ENCODE peak calls at places on chromosome 6, in seven cellular contexts. One of them, this sample, is unnamed.

GRCh38 chr6:120384671-120385070 is 949.6 kb downstream of the TBC1D32 start:
- DNase-seq in T1000: no peak
- DNase-seq in GM12892: no peak
- DNase-seq in T follicular helper cell: no peak
- DNase-seq in T47D: no peak
- DNase-seq in activated gamma-delta T cell treated with Interleukin-2 at 50 U/mL for 16 hours: no peak
- DNase-seq in SK-N-DZ: no peak
- DNase-seq in this sample: no peak

GRCh38 chr6:13354331-13355042 is 26.1 kb upstream of the TBC1D7 start:
- DNase-seq in T1000: no peak
- DNase-seq in GM12892: no peak
- DNase-seq in T follicular helper cell: no peak
- DNase-seq in T47D: no peak
- DNase-seq in activated gamma-delta T cell treated with Interleukin-2 at 50 U/mL for 16 hours: no peak
- DNase-seq in SK-N-DZ: no peak
- DNase-seq in this sample: no peak

GRCh38 chr6:35496851-35497570 is at the start of gene TEAD3:
- DNase-seq in T1000: peak; percentile 63
- DNase-seq in GM12892: peak; percentile 91
- DNase-seq in T follicular helper cell: peak; percentile 14
- DNase-seq in T47D: peak; percentile 90
- DNase-seq in activated gamma-delta T cell treated with Interleukin-2 at 50 U/mL for 16 hours: peak; percentile 21
- DNase-seq in SK-N-DZ: peak; percentile 62
- DNase-seq in this sample: peak; percentile 94

GRCh38 chr6:30682181-30683117 is 4.0 kb downstream of the PPP1R18 start:
- DNase-seq in T1000: peak; percentile 58
- DNase-seq in GM12892: peak; percentile 87
- DNase-seq in T follicular helper cell: peak; percentile 77
- DNase-seq in T47D: no peak
- DNase-seq in activated gamma-delta T cell treated with Interleukin-2 at 50 U/mL for 16 hours: peak; percentile 93
- DNase-seq in SK-N-DZ: no peak
- DNase-seq in this sample: peak; percentile 61

GRCh38 chr6:49637333-49637698 is 677 bp upstream of the RHAG start:
- DNase-seq in T1000: no peak
- DNase-seq in GM12892: no peak
- DNase-seq in T follicular helper cell: no peak
- DNase-seq in T47D: no peak
- DNase-seq in activated gamma-delta T cell treated with Interleukin-2 at 50 U/mL for 16 hours: no peak
- DNase-seq in SK-N-DZ: no peak
- DNase-seq in this sample: no peak

GRCh38 chr6:94953867-94954631 is 623.3 kb upstream of the MANEA start:
- DNase-seq in T1000: no peak
- DNase-seq in GM12892: no peak
- DNase-seq in T follicular helper cell: no peak
- DNase-seq in T47D: no peak
- DNase-seq in activated gamma-delta T cell treated with Interleukin-2 at 50 U/mL for 16 hours: no peak
- DNase-seq in SK-N-DZ: no peak
- DNase-seq in this sample: no peak

GRCh38 chr6:66134021-66134420 is 427.0 kb upstream of the EYS start:
- DNase-seq in T1000: no peak
- DNase-seq in GM12892: no peak
- DNase-seq in T follicular helper cell: no peak
- DNase-seq in T47D: no peak
- DNase-seq in activated gamma-delta T cell treated with Interleukin-2 at 50 U/mL for 16 hours: no peak
- DNase-seq in SK-N-DZ: no peak
- DNase-seq in this sample: no peak

GRCh38 chr6:46677314-46677654 is 10.4 kb upstream of the TDRD6 start:
- DNase-seq in T1000: no peak
- DNase-seq in GM12892: no peak
- DNase-seq in T follicular helper cell: no peak
- DNase-seq in T47D: no peak
- DNase-seq in activated gamma-delta T cell treated with Interleukin-2 at 50 U/mL for 16 hours: no peak
- DNase-seq in SK-N-DZ: no peak
- DNase-seq in this sample: no peak

GRCh38 chr6:161836643-161837448 is 563.0 kb upstream of the AGPAT4 start:
- DNase-seq in T1000: no peak
- DNase-seq in GM12892: no peak
- DNase-seq in T follicular helper cell: no peak
- DNase-seq in T47D: peak; percentile 29
- DNase-seq in activated gamma-delta T cell treated with Interleukin-2 at 50 U/mL for 16 hours: no peak
- DNase-seq in SK-N-DZ: no peak
- DNase-seq in this sample: no peak

GRCh38 chr6:109503327-109504224 is 20.6 kb upstream of the ZBTB24 start:
- DNase-seq in T1000: no peak
- DNase-seq in GM12892: no peak
- DNase-seq in T follicular helper cell: no peak
- DNase-seq in T47D: no peak
- DNase-seq in activated gamma-delta T cell treated with Interleukin-2 at 50 U/mL for 16 hours: no peak
- DNase-seq in SK-N-DZ: no peak
- DNase-seq in this sample: no peak

GRCh38 chr6:121597654-121598053 is 162.2 kb downstream of the GJA1 start:
- DNase-seq in T1000: no peak
- DNase-seq in GM12892: no peak
- DNase-seq in T follicular helper cell: no peak
- DNase-seq in T47D: no peak
- DNase-seq in activated gamma-delta T cell treated with Interleukin-2 at 50 U/mL for 16 hours: no peak
- DNase-seq in SK-N-DZ: no peak
- DNase-seq in this sample: no peak

GRCh38 chr6:50110557-50110956 is 60.8 kb upstream of the DEFB112 start:
- DNase-seq in T1000: no peak
- DNase-seq in GM12892: no peak
- DNase-seq in T follicular helper cell: no peak
- DNase-seq in T47D: no peak
- DNase-seq in activated gamma-delta T cell treated with Interleukin-2 at 50 U/mL for 16 hours: no peak
- DNase-seq in SK-N-DZ: no peak
- DNase-seq in this sample: no peak

GRCh38 chr6:2909718-2910117 is 6.6 kb upstream of the SERPINB9 start:
- DNase-seq in T1000: no peak
- DNase-seq in GM12892: no peak
- DNase-seq in T follicular helper cell: no peak
- DNase-seq in T47D: no peak
- DNase-seq in activated gamma-delta T cell treated with Interleukin-2 at 50 U/mL for 16 hours: no peak
- DNase-seq in SK-N-DZ: no peak
- DNase-seq in this sample: no peak

GRCh38 chr6:165807249-165807951 is 144.4 kb upstream of the PDE10A start:
- DNase-seq in T1000: no peak
- DNase-seq in GM12892: no peak
- DNase-seq in T follicular helper cell: no peak
- DNase-seq in T47D: no peak
- DNase-seq in activated gamma-delta T cell treated with Interleukin-2 at 50 U/mL for 16 hours: no peak
- DNase-seq in SK-N-DZ: no peak
- DNase-seq in this sample: no peak

GRCh38 chr6:97322226-97322625 is 39.2 kb upstream of the MMS22L start:
- DNase-seq in T1000: no peak
- DNase-seq in GM12892: no peak
- DNase-seq in T follicular helper cell: no peak
- DNase-seq in T47D: no peak
- DNase-seq in activated gamma-delta T cell treated with Interleukin-2 at 50 U/mL for 16 hours: no peak
- DNase-seq in SK-N-DZ: no peak
- DNase-seq in this sample: no peak

GRCh38 chr6:31794866-31795615 is 511 bp downstream of the VARS1 start:
- DNase-seq in T1000: peak; percentile 55
- DNase-seq in GM12892: peak; percentile 57
- DNase-seq in T follicular helper cell: no peak
- DNase-seq in T47D: no peak
- DNase-seq in activated gamma-delta T cell treated with Interleukin-2 at 50 U/mL for 16 hours: no peak
- DNase-seq in SK-N-DZ: no peak
- DNase-seq in this sample: no peak

GRCh38 chr6:21426841-21427490 is 166.6 kb upstream of the SOX4 start:
- DNase-seq in T1000: no peak
- DNase-seq in GM12892: no peak
- DNase-seq in T follicular helper cell: no peak
- DNase-seq in T47D: peak; percentile 80
- DNase-seq in activated gamma-delta T cell treated with Interleukin-2 at 50 U/mL for 16 hours: no peak
- DNase-seq in SK-N-DZ: no peak
- DNase-seq in this sample: no peak

GRCh38 chr6:127858992-127859391 is 41.9 kb downstream of the THEMIS start:
- DNase-seq in T1000: no peak
- DNase-seq in GM12892: no peak
- DNase-seq in T follicular helper cell: no peak
- DNase-seq in T47D: no peak
- DNase-seq in activated gamma-delta T cell treated with Interleukin-2 at 50 U/mL for 16 hours: no peak
- DNase-seq in SK-N-DZ: no peak
- DNase-seq in this sample: no peak

GRCh38 chr6:70270287-70271005 is 32.4 kb downstream of the COL9A1 start:
- DNase-seq in T1000: no peak
- DNase-seq in GM12892: no peak
- DNase-seq in T follicular helper cell: no peak
- DNase-seq in T47D: no peak
- DNase-seq in activated gamma-delta T cell treated with Interleukin-2 at 50 U/mL for 16 hours: no peak
- DNase-seq in SK-N-DZ: no peak
- DNase-seq in this sample: no peak

GRCh38 chr6:3421763-3422456 is 34.9 kb downstream of the SLC22A23 start:
- DNase-seq in T1000: no peak
- DNase-seq in GM12892: no peak
- DNase-seq in T follicular helper cell: no peak
- DNase-seq in T47D: no peak
- DNase-seq in activated gamma-delta T cell treated with Interleukin-2 at 50 U/mL for 16 hours: no peak
- DNase-seq in SK-N-DZ: no peak
- DNase-seq in this sample: no peak

GRCh38 chr6:133590196-133590595 is 298.7 kb upstream of the TCF21 start:
- DNase-seq in T1000: no peak
- DNase-seq in GM12892: no peak
- DNase-seq in T follicular helper cell: no peak
- DNase-seq in T47D: no peak
- DNase-seq in activated gamma-delta T cell treated with Interleukin-2 at 50 U/mL for 16 hours: no peak
- DNase-seq in SK-N-DZ: no peak
- DNase-seq in this sample: no peak

This sample was measured in GM19239.